ENCODE peak calls at places on chromosomes 11 and 22, in nine cellular contexts. Q is adrenal gland, Y is H9, T is HL-60, W is BJ, B is heart left ventricle, O is PC-3, X is tibial artery, A is lower lobe of right lung. P is an unnamed sample. For H3K27me3, the result is how much of the 10 kb centered on the place peaks cover.

GRCh38 chr22:41256898-41257260 is 16.1 kb upstream of the CHADL start:
- DNase-seq in W (no peak), B (no peak), T (no peak), X (no peak), Q (no peak), Y (no peak), O (peak), A (no peak), P (no peak)

GRCh38 chr22:33299245-33299956 is 241.2 kb upstream of the SYN3 start:
- DNase-seq in W (no peak), B (no peak), A (no peak), Y (no peak), Q (no peak), X (no peak), O (no peak), T (no peak), P (no peak)

GRCh38 chr11:67054851-67055523 is 1.7 kb upstream of the RHOD start:
- DNase-seq in B (peak), W (no peak), A (peak), Q (peak), X (no peak), Y (no peak), O (peak), T (no peak), P (no peak)

GRCh38 chr11:111285205-111286079 is 12.9 kb upstream of the POU2AF3 start:
- DNase-seq in Y (no peak), W (no peak), T (no peak), A (no peak), X (no peak), Q (no peak), O (no peak), B (no peak), P (no peak)

GRCh38 chr11:65430406-65431217 is 8.0 kb downstream of the NEAT1 start:
- DNase-seq in X (peak), Q (no peak), Y (no peak), B (peak), A (no peak), W (no peak), O (peak), T (no peak), P (peak)

GRCh38 chr11:469684-470667 is 19.9 kb downstream of the PTDSS2 start:
- DNase-seq in O (peak), Y (no peak), X (peak), Q (peak), T (no peak), B (no peak), W (no peak), A (peak), P (no peak)

GRCh38 chr22:49966041-49966715 is 5.6 kb downstream of the PIM3 start:
- DNase-seq in Q (peak), X (peak), B (no peak), O (no peak), A (no peak), Y (peak), T (no peak), W (no peak), P (no peak)

GRCh38 chr11:14789879-14790484 is 102.0 kb downstream of the CYP2R1 start:
- DNase-seq in Q (no peak), T (no peak), O (peak), X (no peak), A (no peak), B (no peak), W (no peak), Y (no peak), P (no peak)

GRCh38 chr22:30872282-30873041 is 96.1 kb downstream of the MORC2 start:
- DNase-seq in W (no peak), O (no peak), B (peak), Y (no peak), Q (no peak), T (no peak), A (peak), X (peak), P (no peak)

GRCh38 chr11:114359342-114359741 is 41.0 kb downstream of the C11orf71 start:
- DNase-seq in A (no peak), B (no peak), X (no peak), T (no peak), W (no peak), Q (no peak), O (no peak), Y (no peak), P (no peak)

GRCh38 chr11:119794141-119794665 is 65.2 kb upstream of the NECTIN1 start:
- DNase-seq in X (no peak), O (no peak), Y (no peak), B (no peak), T (no peak), A (no peak), Q (no peak), W (no peak), P (no peak)

GRCh38 chr11:133082453-133082781 is 449.9 kb downstream of the OPCML start:
- DNase-seq in Y (peak), W (no peak), B (no peak), Q (peak), X (peak), A (peak), O (no peak), T (no peak), P (no peak)

GRCh38 chr11:124977006-124977405 is 23.0 kb downstream of the CCDC15 start:
- DNase-seq in W (no peak), Y (no peak), T (peak), B (no peak), A (no peak), O (no peak), X (no peak), Q (no peak), P (no peak)

GRCh38 chr11:83566948-83567347 is 280.8 kb upstream of the CCDC90B start:
- DNase-seq in X (no peak), W (peak), Q (no peak), Y (no peak), T (no peak), A (no peak), O (peak), B (no peak), P (no peak)

GRCh38 chr22:41848468-41848867 is 15.6 kb downstream of the SREBF2 start:
- DNase-seq in A (peak), O (no peak), T (peak), Y (no peak), B (no peak), X (peak), W (no peak), Q (no peak), P (no peak)

GRCh38 chr11:73359930-73360742 is 16.1 kb upstream of the RELT start:
- DNase-seq in B (no peak), T (no peak), X (no peak), W (no peak), O (peak), Y (peak), A (no peak), Q (no peak), P (peak)

GRCh38 chr11:2913029-2913431 is 16.2 kb downstream of the PHLDA2 start:
- DNase-seq in W (no peak), B (no peak), Y (no peak), O (peak), X (no peak), Q (no peak), A (no peak), T (no peak), P (no peak)

GRCh38 chr11:60840711-60841430 is 1.0 kb upstream of the CCDC86 start:
- DNase-seq in B (peak), Y (no peak), W (peak), Q (no peak), O (peak), X (peak), T (no peak), A (no peak), P (no peak)

GRCh38 chr11:80443177-80443576 is 1002.3 kb upstream of the TENM4 start:
- DNase-seq in Q (no peak), Y (no peak), A (no peak), W (no peak), T (no peak), X (no peak), O (no peak), B (no peak), P (no peak)

GRCh38 chr11:534592-535518 is 521 bp downstream of the HRAS start:
- DNase-seq in Y (peak), O (peak), Q (peak), T (peak), B (no peak), A (peak), X (no peak), W (no peak), P (no peak)

GRCh38 chr11:120766318-120766717 is 254.8 kb downstream of the GRIK4 start:
- DNase-seq in T (no peak), B (no peak), W (no peak), O (no peak), Q (no peak), X (no peak), A (no peak), Y (no peak), P (no peak)

GRCh38 chr11:44982496-44983062 is 31.9 kb upstream of the TP53I11 start:
- DNase-seq in B (no peak), Y (no peak), A (no peak), T (no peak), O (no peak), Q (no peak), X (no peak), W (no peak), P (no peak)

GRCh38 chr22:33101550-33101949 is 43.4 kb upstream of the SYN3 start:
- DNase-seq in B (no peak), A (no peak), W (no peak), Y (no peak), Q (no peak), T (no peak), X (no peak), O (no peak), P (no peak)

GRCh38 chr11:46666982-46667590 is 33.3 kb downstream of the ARHGAP1 start:
- DNase-seq in W (no peak), X (peak), T (no peak), A (no peak), Q (no peak), B (no peak), O (no peak), Y (no peak), P (no peak)

GRCh38 chr11:95984035-95984434 is 60.1 kb upstream of the MTMR2 start:
- DNase-seq in B (no peak), Q (no peak), Y (no peak), W (no peak), T (no peak), O (no peak), A (no peak), X (no peak), P (no peak)

GRCh38 chr11:43282607-43283440 is 29.0 kb upstream of the API5 start:
- DNase-seq in B (no peak), X (no peak), O (peak), T (no peak), A (peak), Q (peak), Y (peak), W (no peak), P (peak)

GRCh38 chr11:100851129-100851528 is 164.0 kb downstream of the ARHGAP42 start:
- DNase-seq in W (no peak), O (peak), B (no peak), Y (no peak), X (no peak), T (no peak), A (no peak), Q (no peak), P (no peak)

GRCh38 chr11:17748761-17749721 is 14.5 kb downstream of the KCNC1 start:
- DNase-seq in Y (no peak), B (no peak), X (no peak), O (no peak), Q (no peak), T (no peak), A (no peak), W (no peak), P (no peak)

GRCh38 chr11:74680703-74681531 is 50.3 kb downstream of the CHRDL2 start:
- DNase-seq in X (peak), O (no peak), Y (peak), T (no peak), W (no peak), Q (peak), A (no peak), B (peak), P (no peak)

GRCh38 chr11:130719516-130719915 is 196.8 kb downstream of the SNX19 start:
- DNase-seq in B (no peak), A (no peak), W (peak), T (no peak), Y (no peak), X (no peak), Q (no peak), O (no peak), P (no peak)

GRCh38 chr22:17897411-17897810 is 123.1 kb upstream of the BID start:
- DNase-seq in B (no peak), T (no peak), O (no peak), Q (no peak), A (no peak), Y (no peak), X (no peak), W (no peak), P (no peak)

GRCh38 chr22:17896552-17896951 is 122.3 kb upstream of the BID start:
- DNase-seq in Q (peak), O (no peak), A (no peak), Y (peak), W (no peak), B (no peak), T (no peak), X (no peak), P (no peak)

GRCh38 chr22:17897864-17898263 is 123.6 kb upstream of the BID start:
- DNase-seq in O (no peak), T (no peak), B (no peak), A (no peak), Y (no peak), X (no peak), Q (no peak), W (no peak), P (no peak)

GRCh38 chr22:17893900-17894299 is 119.6 kb upstream of the BID start:
- DNase-seq in W (no peak), O (no peak), Q (no peak), Y (no peak), A (no peak), B (no peak), X (no peak), T (no peak), P (no peak)

DNA sequence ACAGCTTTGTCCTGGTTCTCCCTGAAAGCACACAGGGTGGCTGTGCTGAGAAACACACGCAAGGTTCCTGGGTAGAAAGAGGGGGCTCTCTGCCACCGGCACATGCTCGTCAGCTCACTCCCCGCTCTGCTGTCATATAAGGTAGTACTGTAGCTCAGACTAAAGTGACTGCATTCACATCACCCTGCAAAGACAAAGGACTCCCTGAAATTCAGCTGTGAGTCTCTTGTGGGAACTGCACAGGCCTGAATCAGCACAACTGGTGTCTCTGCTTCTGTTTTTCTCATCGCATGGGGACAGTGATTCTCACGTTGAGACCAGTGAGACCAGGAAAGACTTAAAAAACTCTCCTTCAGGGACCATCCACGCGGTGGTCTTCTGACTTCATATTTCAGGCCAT is 124.1 kb upstream of the BID start:
- DNase-seq in Y (no peak), B (no peak), X (no peak), T (no peak), O (no peak), A (no peak), W (no peak), Q (no peak), P (no peak)
- H3K27me3 ChIP-seq in Y (under half), B (under half), X (under half), T (under half), O (under half), A (under half), W (under half), Q (under half), P (under half)

GRCh38 chr22:37782340-37783168 is 25.2 kb upstream of the GCAT start:
- DNase-seq in B (no peak), O (peak), A (no peak), T (no peak), W (peak), X (no peak), Q (no peak), Y (no peak), P (no peak)
- TF ChIP-seq CTCF in B (no peak), O (peak), A (no peak), T (no peak), W (peak), X (no peak), Q (no peak), Y (peak), P (no peak)

DNA sequence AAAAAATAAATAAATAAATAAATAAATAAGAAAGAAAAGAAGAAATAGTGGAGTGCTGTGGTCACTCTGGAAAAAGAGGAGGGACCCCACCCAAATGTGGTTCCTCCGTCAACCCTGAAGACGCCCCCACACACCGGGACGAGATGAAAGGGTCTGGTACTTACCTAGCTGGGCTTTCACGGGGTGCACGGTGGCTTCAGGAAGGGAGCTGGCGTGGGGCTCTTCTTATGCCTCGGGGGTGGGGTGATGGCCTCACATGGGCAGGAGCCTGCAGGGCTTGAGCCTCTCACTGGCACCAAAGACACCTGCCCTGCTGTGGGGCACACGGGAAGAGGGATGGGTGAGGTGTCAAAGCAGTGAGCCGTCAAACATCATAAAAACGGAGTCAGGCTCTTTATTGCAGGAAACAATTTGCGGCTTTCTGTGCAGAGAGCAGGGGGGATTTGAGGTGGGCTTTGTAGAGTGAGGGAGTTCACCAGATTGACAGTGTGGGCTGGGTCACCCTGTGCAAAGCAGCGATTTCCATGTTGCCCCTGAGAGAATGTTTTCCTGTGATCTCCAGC is 28.0 kb upstream of the KRTAP5-6 start:
- DNase-seq in T (no peak), X (no peak), Q (no peak), W (no peak), B (no peak), O (no peak), A (peak), Y (no peak), P (no peak)
- H3K27me3 ChIP-seq in T (under half), X (under half), Q (under half), W (under half), B (under half), O (under half), A (under half), Y (under half), P (under half)

GRCh38 chr11:116224154-116224888 is 548.5 kb downstream of the BUD13 start:
- DNase-seq in W (no peak), X (peak), A (no peak), B (no peak), T (no peak), O (peak), Y (peak), Q (peak), P (no peak)
- TF ChIP-seq CTCF in W (peak), X (peak), A (peak), B (peak), T (peak), O (peak), Y (peak), Q (peak), P (peak)

DNA sequence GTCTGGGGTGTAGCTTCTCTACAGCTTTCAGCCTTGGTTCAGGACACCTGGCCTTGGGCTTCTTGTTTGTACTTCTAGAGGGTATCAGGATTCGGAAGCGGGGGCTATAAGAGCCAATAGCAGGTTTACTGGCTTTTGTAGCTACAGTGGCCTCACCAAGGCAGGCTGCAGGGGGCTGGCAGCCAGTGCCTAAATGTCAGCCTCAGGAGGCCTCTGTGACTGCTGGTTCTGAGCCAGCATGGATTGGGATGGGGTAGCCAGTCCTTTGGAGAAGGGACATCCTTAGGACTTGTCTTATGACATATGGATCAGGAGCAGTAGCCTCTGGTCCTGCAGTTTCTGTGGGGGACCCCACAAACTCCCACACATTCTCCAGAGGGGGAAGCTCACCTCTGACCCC is 29.9 kb downstream of the EIF3F start:
- DNase-seq in B (peak), Y (peak), T (no peak), A (no peak), Q (no peak), W (no peak), X (no peak), O (no peak), P (no peak)
- H3K27me3 ChIP-seq in B (under half), Y (under half), T (under half), A (under half), Q (under half), W (under half), X (under half), O (under half), P (under half)

DNA sequence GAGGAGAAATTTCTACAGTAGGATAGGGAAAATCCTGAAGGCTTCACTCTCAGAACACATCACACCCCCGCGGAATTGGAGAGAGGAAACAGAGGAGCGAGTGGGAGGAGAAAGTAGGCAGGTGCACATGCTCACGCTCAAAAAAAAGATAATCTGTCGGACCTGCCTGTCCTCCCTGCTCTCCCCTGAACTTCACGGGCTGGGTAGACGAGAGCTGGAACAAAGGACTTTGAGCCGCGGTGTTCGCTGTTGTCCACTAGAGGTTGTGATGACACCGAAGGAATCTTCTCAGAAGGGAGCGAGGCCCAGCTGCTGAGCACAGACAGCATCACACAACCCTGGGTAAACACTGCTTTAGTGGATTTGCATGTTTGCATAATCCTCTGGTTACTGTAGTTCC is 5.0 kb downstream of the SEZ6L start:
- DNase-seq in A (no peak), Q (no peak), O (peak), T (no peak), B (no peak), X (no peak), W (no peak), Y (peak), P (no peak)
- TF ChIP-seq CTCF in A (no peak), Q (no peak), O (no peak), T (no peak), B (no peak), X (no peak), W (peak), Y (peak), P (no peak)

DNA sequence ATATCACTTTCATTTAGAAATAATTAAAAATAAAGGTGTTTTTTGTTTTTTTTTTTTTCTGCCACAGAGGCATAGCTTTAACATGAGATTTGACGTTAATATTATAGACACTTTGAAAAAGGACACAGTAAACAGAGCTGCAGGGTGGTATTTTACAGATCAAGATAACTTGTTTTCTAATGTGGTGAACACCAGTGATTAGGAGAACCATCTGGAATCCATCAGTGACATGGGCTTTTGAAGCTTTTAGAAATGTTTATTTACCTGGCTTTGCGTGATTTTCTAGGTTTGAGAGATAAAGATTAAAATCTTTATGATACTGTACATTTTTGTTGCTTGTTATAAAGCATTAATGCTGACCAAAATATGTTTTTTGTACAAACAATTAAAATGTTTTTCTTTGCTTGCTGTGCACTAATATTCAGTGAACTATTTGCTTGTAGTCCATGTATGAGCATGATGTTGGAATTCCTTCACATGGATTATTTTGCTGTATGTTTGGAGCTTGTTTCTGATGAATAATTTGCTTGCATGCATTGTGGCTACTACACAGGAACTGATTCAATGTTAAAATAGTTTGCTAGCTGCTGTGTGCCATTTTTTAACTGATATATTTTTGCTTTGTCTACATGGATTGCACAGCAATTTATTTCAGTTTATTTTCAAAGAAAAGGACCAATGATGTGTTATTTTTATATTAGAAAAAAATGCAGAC is 352.1 kb upstream of the NARS2 start:
- DNase-seq in B (no peak), A (no peak), T (no peak), O (peak), Y (no peak), W (peak), Q (no peak), X (no peak), P (no peak)
- H3K27me3 ChIP-seq in B (under half), A (under half), T (under half), O (under half), Y (under half), W (under half), Q (under half), X (under half), P (under half)